ENCODE peak calls at places on chromosome 20, in five cellular contexts. T is amygdala, R is posterior vena cava, S is tibial artery, D is NCI-H1930. M is an unnamed sample.

GRCh38 chr20:62455929-62456328 is 19.9 kb downstream of the GATA5 start:
- DNase-seq in D (no peak), T (no peak), S (no peak), R (no peak), M (no peak)

GRCh38 chr20:58389324-58389967 is 417 bp downstream of the VAPB start:
- DNase-seq in S (peak), T (no peak), D (no peak), R (peak), M (no peak)

GRCh38 chr20:39394461-39394860 is 432.3 kb downstream of the DHX35 start:
- DNase-seq in T (no peak), D (no peak), S (no peak), R (no peak), M (no peak)

GRCh38 chr20:19211252-19211651 is 1.2 kb upstream of the SLC24A3 start:
- DNase-seq in T (no peak), R (no peak), D (no peak), S (no peak), M (no peak)

GRCh38 chr20:7579888-7580287 is 360.4 kb downstream of the HAO1 start:
- DNase-seq in R (no peak), D (no peak), T (no peak), S (no peak), M (peak)

GRCh38 chr20:50621068-50621467 is 70.3 kb downstream of the RIPOR3 start:
- DNase-seq in D (no peak), S (no peak), T (no peak), R (no peak), M (no peak)

GRCh38 chr20:16189371-16189770 is 383.9 kb downstream of the KIF16B start:
- DNase-seq in D (no peak), R (no peak), T (no peak), S (no peak), M (no peak)

GRCh38 chr20:32497589-32498224 is 87.4 kb downstream of the NOL4L start:
- DNase-seq in D (no peak), R (peak), S (no peak), T (no peak), M (no peak)